ENCODE peak calls at places on chromosomes 16 and 17, in eight cellular contexts. J is heart right ventricle; A is substantia nigra; Y is stimulated activated CD8-positive, alpha-beta memory T cell treated with anti-CD3 and anti-CD28 coated beads, Interleukin-4, amount 100 ng/mL, for 48 hours; L is renal cortical epithelial cell; Z is NCI-H1105 treated with DMSO at 0.1 percent for 48 hours; S is NCI-H345; X is activated effector memory CD4-positive, alpha-beta T cell treated with Interleukin-2 at 50 U/mL for 16 hours. I is an unnamed sample.

GRCh38 chr16:6892961-6893360 is 439.7 kb upstream of the RBFOX1 start:
- DNase-seq in J (no peak), A (no peak), Y (no peak), L (peak; percentile 60), Z (no peak), S (no peak), X (no peak), I (no peak)

GRCh38 chr17:80832266-80832676 is 159.4 kb upstream of the CHMP6 start:
- DNase-seq in J (peak; percentile 64), A (no peak), Y (no peak), L (peak; percentile 13), Z (peak; percentile 20), S (peak; percentile 87), X (no peak), I (peak; percentile 40)

GRCh38 chr17:77107506-77108433 is 33.0 kb upstream of the SEC14L1 start:
- DNase-seq in J (no peak), A (no peak), Y (peak; percentile 89), L (no peak), Z (no peak), S (no peak), X (peak; percentile 20), I (no peak)

GRCh38 chr16:66741131-66741900 is 10.1 kb downstream of the DYNC1LI2 start:
- DNase-seq in J (peak; percentile 97), A (peak; percentile 90), Y (no peak), L (peak; percentile 91), Z (no peak), S (no peak), X (no peak), I (no peak)

GRCh38 chr17:77471984-77472836 is 331.4 kb downstream of the SEC14L1 start:
- DNase-seq in J (peak; percentile 63), A (peak; percentile 40), Y (no peak), L (peak; percentile 30), Z (peak; percentile 88), S (peak; percentile 70), X (no peak), I (no peak)

GRCh38 chr16:85238233-85238647 is 126.0 kb upstream of the CIBAR2 start:
- DNase-seq in J (peak; percentile 36), A (peak; percentile 66), Y (no peak), L (no peak), Z (no peak), S (no peak), X (no peak), I (no peak)

GRCh38 chr16:88588754-88589153 is 18.6 kb downstream of the ZC3H18 start:
- DNase-seq in J (no peak), A (no peak), Y (no peak), L (no peak), Z (no peak), S (no peak), X (no peak), I (no peak)

GRCh38 chr17:59838196-59838911 is 54.4 kb downstream of the TUBD1 start:
- DNase-seq in J (no peak), A (no peak), Y (peak; percentile 65), L (no peak), Z (no peak), S (no peak), X (no peak), I (peak; percentile 38)

GRCh38 chr17:79742951-79743476 is 12.3 kb downstream of the ENPP7 start:
- DNase-seq in J (no peak), A (no peak), Y (no peak), L (no peak), Z (no peak), S (no peak), X (no peak), I (no peak)

GRCh38 chr16:66342294-66342900 is 24.1 kb upstream of the CDH5 start:
- DNase-seq in J (no peak), A (no peak), Y (peak; percentile 66), L (no peak), Z (no peak), S (no peak), X (no peak), I (peak; percentile 45)

GRCh38 chr17:70476368-70476767 is 307.0 kb downstream of the KCNJ2 start:
- DNase-seq in J (no peak), A (no peak), Y (no peak), L (no peak), Z (no peak), S (no peak), X (no peak), I (no peak)

GRCh38 chr16:1319041-1319440 is 9.6 kb downstream of the UBE2I start:
- DNase-seq in J (no peak), A (no peak), Y (no peak), L (no peak), Z (no peak), S (no peak), X (no peak), I (no peak)

GRCh38 chr16:50655558-50656055 is 25.5 kb downstream of the SNX20 start:
- DNase-seq in J (no peak), A (no peak), Y (no peak), L (no peak), Z (no peak), S (no peak), X (no peak), I (no peak)

GRCh38 chr17:7213895-7214299 is 5.7 kb downstream of the DLG4 start:
- DNase-seq in J (peak; percentile 78), A (peak; percentile 47), Y (no peak), L (peak; percentile 71), Z (peak; percentile 99), S (peak; percentile 87), X (no peak), I (peak; percentile 86)

GRCh38 chr16:4111748-4112696 is 4.2 kb downstream of the ADCY9 start:
- DNase-seq in J (no peak), A (no peak), Y (no peak), L (no peak), Z (no peak), S (no peak), X (no peak), I (no peak)

GRCh38 chr17:42564815-42565522 is 1.9 kb upstream of the MLX start:
- DNase-seq in J (no peak), A (no peak), Y (no peak), L (no peak), Z (no peak), S (no peak), X (no peak), I (no peak)

GRCh38 chr16:12097523-12098428 is 121.2 kb downstream of the SNX29 start:
- DNase-seq in J (peak; percentile 54), A (peak; percentile 25), Y (no peak), L (peak; percentile 60), Z (no peak), S (no peak), X (no peak), I (no peak)

GRCh38 chr16:6753553-6753952 is 579.1 kb upstream of the RBFOX1 start:
- DNase-seq in J (no peak), A (no peak), Y (no peak), L (no peak), Z (no peak), S (no peak), X (no peak), I (no peak)

GRCh38 chr17:40832840-40833239 is 10.4 kb upstream of the KRT10 start:
- DNase-seq in J (no peak), A (no peak), Y (no peak), L (no peak), Z (no peak), S (no peak), X (no peak), I (no peak)

GRCh38 chr16:49980166-49980565 is 44.9 kb upstream of the CNEP1R1 start:
- DNase-seq in J (no peak), A (no peak), Y (no peak), L (no peak), Z (no peak), S (no peak), X (no peak), I (no peak)

I was measured in DND-41.